ENCODE peak calls at places on chromosomes 13 and 19, in seven cellular contexts. A is K562, F is GM12892, S is H1, U is HepG2, Z is GM12878, E is SK-N-SH. T is an unnamed sample.

GRCh38 chr13:38180100-38180499 is 169.6 kb upstream of the UFM1 start:
- DNase-seq in A (no peak), F (no peak), S (no peak), U (no peak), Z (no peak), E (no peak), T (no peak)

GRCh38 chr13:45060062-45060461 is 60.2 kb upstream of the GTF2F2 start:
- DNase-seq in A (no peak), F (no peak), S (no peak), U (no peak), Z (no peak), E (no peak), T (no peak)

GRCh38 chr19:55681131-55682087 is 6.4 kb downstream of the EPN1 start:
- DNase-seq in A (no peak), F (no peak), S (no peak), U (no peak), Z (no peak), E (no peak), T (no peak)

GRCh38 chr13:109131698-109132257 is 502.4 kb downstream of the MYO16 start:
- DNase-seq in A (no peak), F (no peak), S (no peak), U (no peak), Z (peak; percentile 77), E (no peak), T (no peak)

GRCh38 chr19:19214892-19215291 is 3.1 kb downstream of the NCAN start:
- DNase-seq in A (peak; percentile 72), F (no peak), S (no peak), U (peak; percentile 30), Z (no peak), E (no peak), T (no peak)

GRCh38 chr19:30224689-30225606 is 147.2 kb upstream of the ZNF536 start:
- DNase-seq in A (no peak), F (no peak), S (no peak), U (no peak), Z (no peak), E (peak; percentile 84), T (no peak)

GRCh38 chr13:25662516-25662915 is 290.7 kb downstream of the ATP8A2 start:
- DNase-seq in A (no peak), F (no peak), S (no peak), U (no peak), Z (no peak), E (no peak), T (no peak)

GRCh38 chr13:45196091-45196490 is 4.8 kb downstream of the KCTD4 start:
- DNase-seq in A (no peak), F (no peak), S (no peak), U (no peak), Z (no peak), E (no peak), T (no peak)

GRCh38 chr13:107210216-107211010 is 642.5 kb upstream of the ARGLU1 start:
- DNase-seq in A (no peak), F (no peak), S (no peak), U (no peak), Z (no peak), E (no peak), T (no peak)

GRCh38 chr13:57409121-57409520 is 222.4 kb upstream of the PCDH17 start:
- DNase-seq in A (no peak), F (no peak), S (no peak), U (no peak), Z (no peak), E (no peak), T (no peak)

GRCh38 chr19:3440082-3440481 is 40.2 kb downstream of the SMIM24 start:
- DNase-seq in A (peak; percentile 65), F (peak; percentile 72), S (no peak), U (peak; percentile 50), Z (no peak), E (peak; percentile 67), T (peak; percentile 73)

GRCh38 chr19:36051236-36051635 is 2.8 kb downstream of the THAP8 start:
- DNase-seq in A (peak; percentile 55), F (no peak), S (no peak), U (peak; percentile 56), Z (no peak), E (no peak), T (no peak)

GRCh38 chr19:585551-586110 is 4.0 kb upstream of the HCN2 start:
- DNase-seq in A (peak; percentile 37), F (no peak), S (no peak), U (no peak), Z (no peak), E (no peak), T (no peak)
- TF ChIP-seq TAF1 in A (no peak), F (no peak), S (no peak), U (no peak), Z (no peak), E (no peak), T (no peak)

GRCh38 chr13:30457306-30457891 is 8.3 kb downstream of the HMGB1 start:
- DNase-seq in A (no peak), F (no peak), S (no peak), U (no peak), Z (no peak), E (no peak), T (no peak)
- TF ChIP-seq POLR2AphosphoS5 in A (no peak), F (no peak), S (no peak), U (no peak), Z (no peak), E (no peak), T (no peak)

DNA sequence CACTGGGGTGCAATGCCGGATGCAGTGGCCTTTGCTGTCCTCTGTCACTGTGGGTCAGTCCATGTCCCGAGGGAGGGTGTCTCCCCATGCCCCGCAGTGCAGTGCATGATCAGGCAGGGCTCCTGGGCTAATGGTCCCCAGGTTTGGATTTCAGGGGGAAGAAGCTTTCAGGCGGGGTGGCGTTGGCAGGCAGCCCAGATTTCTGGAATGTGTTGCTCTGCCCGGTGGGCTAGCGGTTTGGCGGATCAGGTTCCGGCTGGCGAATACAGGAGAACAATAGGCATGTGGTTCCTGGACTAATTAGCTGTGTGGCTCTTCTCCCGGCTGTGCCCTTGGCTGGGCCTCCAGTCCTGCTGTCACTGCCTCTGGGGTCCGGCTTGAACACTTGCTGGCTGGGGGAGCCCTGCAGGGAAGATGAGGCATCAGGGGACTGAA is 141.3 kb downstream of the FGF9 start:
- DNase-seq in A (no peak), F (no peak), S (no peak), U (peak; percentile 25), Z (no peak), E (no peak), T (no peak)
- TF ChIP-seq TAF1 in A (no peak), F (no peak), S (no peak), U (no peak), Z (no peak), E (no peak), T (no peak)

GRCh38 chr19:43939557-43940260 is 4.6 kb upstream of the ZNF45 start:
- DNase-seq in A (no peak), F (no peak), S (no peak), U (no peak), Z (no peak), E (no peak), T (no peak)

GRCh38 chr19:43940719-43941118 is 5.6 kb upstream of the ZNF45 start:
- DNase-seq in A (no peak), F (no peak), S (no peak), U (no peak), Z (no peak), E (no peak), T (no peak)

GRCh38 chr19:43936219-43936618 is 1.1 kb upstream of the ZNF45 start:
- DNase-seq in A (peak; percentile 24), F (no peak), S (no peak), U (no peak), Z (no peak), E (no peak), T (no peak)

GRCh38 chr19:43934055-43934984 is 762 bp downstream of the ZNF45 start:
- DNase-seq in A (peak; percentile 13), F (no peak), S (no peak), U (no peak), Z (no peak), E (peak; percentile 15), T (no peak)

DNA sequence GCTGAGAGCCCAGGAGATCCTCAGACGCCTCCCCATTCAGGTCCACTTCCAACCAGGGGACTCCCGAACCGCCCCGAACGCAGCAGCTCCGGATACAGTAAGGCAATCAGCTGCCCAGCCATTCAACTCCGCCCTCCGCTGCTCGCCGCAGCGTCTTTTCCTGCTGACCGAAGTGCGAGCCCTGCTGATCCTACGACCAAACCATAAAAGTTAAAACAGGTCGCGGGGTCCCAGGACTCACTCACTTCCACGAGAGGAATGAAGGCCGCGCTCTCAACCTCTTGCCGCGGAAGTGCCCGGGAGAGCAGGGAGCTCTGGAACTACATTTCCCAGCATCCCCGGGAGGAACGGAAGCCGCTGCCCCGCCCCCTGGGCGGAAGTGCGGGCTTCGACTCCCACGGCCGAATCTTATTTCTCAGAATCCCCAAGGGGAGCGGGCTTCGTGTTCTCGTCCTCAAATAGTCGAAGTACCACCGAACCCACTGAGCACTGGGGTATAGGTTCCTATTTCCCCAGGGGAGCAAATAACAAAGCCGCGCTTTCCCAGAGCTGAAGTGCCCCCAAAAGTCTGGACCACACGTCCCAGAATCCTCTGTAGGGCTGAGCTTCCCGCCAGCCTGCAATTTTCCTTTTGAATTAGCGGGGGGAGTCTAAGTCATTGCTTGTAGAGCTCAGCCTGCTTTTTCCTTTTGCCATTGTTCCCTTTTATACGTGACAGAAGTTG is at the start of gene ZNF45:
- DNase-seq in A (peak; percentile 94), F (peak; percentile 80), S (no peak), U (peak; percentile 88), Z (peak; percentile 60), E (peak; percentile 88), T (peak; percentile 74)
- TF ChIP-seq POLR2AphosphoS5 in A (peak; percentile 37), F (peak; percentile 71), S (no peak), U (peak; percentile 84), Z (peak; percentile 77), E (peak; percentile 91), T (peak; percentile 51)

GRCh38 chr19:32902448-32902847 is 32.9 kb upstream of the SLC7A9 start:
- DNase-seq in A (no peak), F (no peak), S (no peak), U (no peak), Z (no peak), E (no peak), T (no peak)

GRCh38 chr19:32896516-32897214 is 27.1 kb upstream of the SLC7A9 start:
- DNase-seq in A (no peak), F (no peak), S (no peak), U (no peak), Z (no peak), E (no peak), T (no peak)

GRCh38 chr19:32901504-32902161 is 32.1 kb upstream of the SLC7A9 start:
- DNase-seq in A (no peak), F (no peak), S (no peak), U (no peak), Z (no peak), E (no peak), T (no peak)
- TF ChIP-seq TAF1 in A (no peak), F (no peak), S (no peak), U (no peak), Z (no peak), E (no peak), T (no peak)

GRCh38 chr19:47651132-47651531 is 42.2 kb downstream of the BICRA start:
- DNase-seq in A (no peak), F (no peak), S (no peak), U (no peak), Z (no peak), E (no peak), T (no peak)
- TF ChIP-seq POLR2AphosphoS5 in A (no peak), F (no peak), S (no peak), U (no peak), Z (no peak), E (no peak), T (no peak)